ENCODE peak calls at places on chromosomes 4 and X, in five cellular contexts. A, J, F, X and C are unnamed samples.

GRCh38 chr4:55237839-55238238 is 108.2 kb upstream of the SRD5A3 start:
- DNase-seq in F (no peak), J (no peak), X (no peak), A (no peak), C (no peak)

GRCh38 chr4:69684821-69685220 is 31.8 kb upstream of the UGT2A1 start:
- DNase-seq in F (no peak), X (no peak), A (no peak), J (no peak), C (no peak)

GRCh38 chrX:49175875-49176274 is 4.2 kb downstream of the PLP2 start:
- DNase-seq in A (no peak), J (no peak), X (no peak), F (no peak), C (no peak)

GRCh38 chr4:182928061-182928460 is 10.9 kb upstream of the DCTD start:
- DNase-seq in X (no peak), A (peak; percentile 38), F (no peak), J (no peak), C (no peak)

GRCh38 chr4:10115271-10115656 is 1.3 kb downstream of the WDR1 start:
- DNase-seq in F (no peak), X (no peak), J (peak; percentile 38), A (no peak), C (peak; percentile 22)

GRCh38 chr4:38071801-38072567 is 111.8 kb downstream of the PTTG2 start:
- DNase-seq in A (no peak), X (no peak), F (no peak), J (no peak), C (no peak)

GRCh38 chr4:26860922-26861433 is 337 bp downstream of the STIM2 start:
- DNase-seq in F (peak; percentile 37), X (no peak), J (peak; percentile 77), A (peak; percentile 81), C (peak; percentile 49)

GRCh38 chrX:9285342-9285771 is 179.5 kb upstream of the TBL1X start:
- DNase-seq in F (no peak), X (no peak), A (no peak), J (no peak), C (no peak)

GRCh38 chrX:21408324-21408723 is 34.1 kb downstream of the CNKSR2 start:
- DNase-seq in F (no peak), A (no peak), J (no peak), X (no peak), C (no peak)

GRCh38 chr4:37816006-37816405 is 10.5 kb upstream of the PGM2 start:
- DNase-seq in A (no peak), X (no peak), F (no peak), J (no peak), C (no peak)

GRCh38 chrX:150146271-150146888 is 208.1 kb upstream of the EOLA2 start:
- DNase-seq in X (no peak), F (no peak), A (no peak), J (no peak), C (no peak)

GRCh38 chr4:82500106-82500738 is 61.6 kb downstream of the TMEM150C start:
- DNase-seq in X (no peak), J (no peak), F (no peak), A (no peak), C (no peak)

GRCh38 chr4:40749717-40750460 is at the start of gene NSUN7:
- DNase-seq in A (peak; percentile 89), J (peak; percentile 75), F (no peak), X (no peak), C (no peak)

GRCh38 chr4:142817442-142817841 is 28.7 kb downstream of the INPP4B start:
- DNase-seq in J (no peak), F (peak; percentile 88), A (peak; percentile 21), X (no peak), C (no peak)

GRCh38 chrX:19512961-19513360 is 2.3 kb downstream of the MAP3K15 start:
- DNase-seq in A (no peak), X (no peak), F (no peak), J (no peak), C (no peak)

GRCh38 chr4:95546866-95547707 is 1.7 kb downstream of the UNC5C start:
- DNase-seq in A (peak; percentile 53), F (no peak), J (no peak), X (no peak), C (peak; percentile 75)

GRCh38 chr4:76856183-76856969 is 41.6 kb downstream of the SOWAHB start:
- DNase-seq in J (no peak), A (no peak), F (peak; percentile 37), X (no peak), C (no peak)

GRCh38 chrX:30618160-30618765 is 35.0 kb upstream of the GK start:
- DNase-seq in X (no peak), A (no peak), F (no peak), J (no peak), C (no peak)

GRCh38 chr4:1269209-1269608 is 20.3 kb upstream of the CTBP1 start:
- DNase-seq in A (no peak), F (no peak), X (no peak), J (no peak), C (no peak)

GRCh38 chrX:72620550-72621145 is 48.0 kb upstream of the HDAC8 start:
- DNase-seq in F (peak; percentile 90), J (peak; percentile 73), X (no peak), A (no peak), C (no peak)

GRCh38 chr4:107734120-107734519 is 14.1 kb upstream of the PAPSS1 start:
- DNase-seq in A (peak; percentile 74), X (no peak), J (no peak), F (no peak), C (no peak)

GRCh38 chr4:161952382-161952781 is 211.4 kb downstream of the FSTL5 start:
- DNase-seq in F (no peak), J (no peak), A (no peak), X (no peak), C (no peak)

GRCh38 chr4:51895816-51896408 is 53.0 kb downstream of the DCUN1D4 start:
- DNase-seq in J (peak; percentile 41), X (peak; percentile 21), F (peak; percentile 68), A (peak; percentile 84), C (peak; percentile 21)

GRCh38 chr4:170750519-170750918 is 660.8 kb upstream of the AADAT start:
- DNase-seq in A (no peak), X (no peak), F (no peak), J (no peak), C (no peak)

GRCh38 chr4:133537882-133538281 is 388.8 kb downstream of the PCDH10 start:
- DNase-seq in F (no peak), A (no peak), J (no peak), X (no peak), C (no peak)

DNA sequence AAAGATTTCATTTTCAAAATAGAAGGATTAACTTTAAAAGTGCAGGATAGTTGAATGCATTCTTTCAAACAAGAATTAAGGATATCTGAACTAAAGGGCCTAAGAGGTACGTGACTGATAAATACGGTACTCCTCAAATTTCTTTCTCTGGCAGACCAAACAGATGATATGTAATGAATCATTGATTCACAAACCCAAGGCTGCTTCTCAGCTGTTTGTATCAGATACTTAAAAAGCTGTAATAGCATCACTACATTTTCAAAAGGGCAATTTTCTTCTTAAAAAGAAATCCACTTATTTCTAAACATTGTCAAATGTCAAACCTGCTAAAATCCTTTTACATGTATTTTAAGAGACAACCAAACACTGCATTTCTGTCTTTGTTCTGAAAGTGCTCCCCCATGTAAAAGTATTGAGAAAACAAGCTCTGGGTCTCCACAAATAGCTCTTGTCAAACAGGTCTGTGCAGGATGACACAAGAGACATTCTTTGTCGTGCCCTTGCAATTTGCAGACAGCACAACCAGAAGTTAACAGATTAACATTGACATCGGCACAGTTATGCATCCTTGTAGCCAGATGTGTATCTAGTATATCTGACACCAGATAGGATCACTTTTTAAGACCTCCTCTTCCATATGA is 82.0 kb downstream of the MANBA start:
- DNase-seq in F (no peak), X (no peak), A (no peak), J (no peak), C (no peak)
- H3K27ac ChIP-seq in F (no peak overlapping the region), X (no peak overlapping the region), A (no peak overlapping the region), J (no peak overlapping the region), C (no peak overlapping the region)

GRCh38 chrX:153225438-153226098 is 46.5 kb downstream of the MAGEA1 start:
- DNase-seq in J (no peak), X (no peak), A (no peak), F (no peak), C (no peak)

DNA sequence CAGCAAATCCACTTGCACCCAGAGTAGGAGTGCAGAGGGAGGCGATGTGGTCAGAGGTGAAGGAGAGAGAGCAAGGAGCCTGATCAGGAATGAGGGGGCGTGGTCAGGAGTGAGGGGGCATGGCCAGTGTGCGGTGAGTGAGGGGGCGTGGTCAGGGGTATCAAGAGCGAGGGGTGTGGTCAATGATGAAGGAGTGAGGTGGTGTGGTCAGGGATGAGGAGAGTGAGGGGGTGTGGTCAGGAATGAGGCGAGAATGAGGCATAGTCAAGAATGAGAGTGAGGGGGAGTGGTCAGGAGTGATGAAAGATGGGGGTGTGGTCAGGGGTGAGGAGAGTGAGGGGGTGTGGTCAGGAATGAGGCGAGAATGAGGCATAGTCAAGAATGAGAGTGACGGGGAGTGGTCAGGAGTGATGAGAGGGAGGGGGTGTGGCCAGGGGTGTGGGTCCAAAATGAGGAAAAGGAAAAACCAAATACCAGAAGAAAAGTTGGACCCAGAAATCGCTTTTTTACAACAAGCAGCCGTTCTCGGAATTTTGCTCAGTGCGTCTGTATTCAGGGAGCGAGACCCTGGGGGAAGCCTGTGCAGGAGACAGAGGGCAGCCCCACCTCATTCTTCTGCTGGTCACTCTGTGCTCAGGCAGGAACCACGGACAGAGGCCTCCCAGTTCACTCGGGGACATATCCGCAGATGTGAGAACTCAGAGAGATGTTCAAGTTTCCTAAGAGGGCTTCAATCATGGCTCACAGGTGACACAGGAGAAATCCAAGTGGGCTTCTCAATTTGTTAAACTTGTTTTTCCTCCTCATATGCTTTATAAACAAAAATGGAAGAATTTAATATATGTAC is 47.5 kb downstream of the MAGEA1 start:
- DNase-seq in X (peak; percentile 29), J (peak; percentile 44), F (peak; percentile 12), A (peak; percentile 95), C (no peak)
- H3K27ac ChIP-seq in X (no peak overlapping the region), J (no peak overlapping the region), F (no peak overlapping the region), A (peak overlapping the region; percentile 38), C (no peak overlapping the region)

GRCh38 chr4:184416913-184417734 is 57.2 kb downstream of the IRF2 start:
- DNase-seq in X (no peak), F (no peak), J (no peak), A (no peak), C (no peak)
- H3K27ac ChIP-seq in X (peak overlapping the region; percentile 86), F (peak overlapping the region; percentile 60), J (peak overlapping the region; percentile 60), A (no peak overlapping the region), C (peak overlapping the region; percentile 14)

GRCh38 chrX:130263016-130263415 is 5.7 kb downstream of the ZNF280C start:
- DNase-seq in X (no peak), J (no peak), A (no peak), F (no peak), C (no peak)
- H3K27ac ChIP-seq in X (no peak overlapping the region), J (no peak overlapping the region), A (no peak overlapping the region), F (no peak overlapping the region), C (no peak overlapping the region)

DNA sequence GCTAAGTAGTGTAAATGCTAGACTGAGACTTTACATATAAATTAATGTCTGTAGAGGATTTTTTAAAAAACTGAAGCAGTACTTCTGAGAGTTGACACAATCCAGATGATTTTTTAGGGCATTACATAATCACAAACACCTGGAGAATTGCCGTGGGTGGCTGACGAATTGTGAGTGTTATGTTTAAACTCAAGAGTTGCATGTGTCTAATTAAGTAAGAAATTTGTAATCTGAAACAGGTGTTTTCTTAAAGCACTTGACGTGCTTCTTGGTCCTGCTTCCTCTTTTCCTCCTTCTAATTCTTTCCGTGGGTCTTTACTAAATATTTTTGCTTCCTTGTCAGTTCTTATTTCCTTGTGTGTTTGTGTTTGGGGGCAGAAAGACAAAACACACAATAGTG is 27.8 kb downstream of the PIR start:
- DNase-seq in A (no peak), X (peak; percentile 13), J (no peak), F (no peak), C (no peak)
- H3K27ac ChIP-seq in A (no peak overlapping the region), X (peak overlapping the region; percentile 37), J (peak overlapping the region; percentile 10), F (no peak overlapping the region), C (no peak overlapping the region)